ENCODE peak calls at places on chromosome 4, in nine cellular contexts. A, U, Z, H, G, V, I, E and B are unnamed samples.

GRCh38 chr4:187656953-187657352 is 338.6 kb upstream of the ZFP42 start:
- DNase-seq in U (no peak), A (no peak), G (no peak), Z (no peak), H (no peak), V (peak; percentile 67), E (no peak), I (no peak), B (peak; percentile 79)

GRCh38 chr4:177308125-177308524 is 1.5 kb upstream of the NEIL3 start:
- DNase-seq in H (no peak), G (no peak), E (peak; percentile 84), A (no peak), I (no peak), U (peak; percentile 58), V (no peak), Z (no peak), B (peak; percentile 66)

GRCh38 chr4:45944000-45944399 is 179.9 kb downstream of the GABRG1 start:
- DNase-seq in V (no peak), I (no peak), Z (no peak), A (no peak), H (no peak), E (no peak), G (no peak), U (no peak), B (no peak)

GRCh38 chr4:56655209-56655626 is 25.9 kb downstream of the HOPX start:
- DNase-seq in E (no peak), V (no peak), I (no peak), H (no peak), G (no peak), A (peak; percentile 24), Z (no peak), U (peak; percentile 49), B (no peak)

GRCh38 chr4:160026720-160027119 is 923.8 kb downstream of the RAPGEF2 start:
- DNase-seq in H (no peak), G (no peak), U (peak; percentile 55), A (no peak), V (no peak), Z (no peak), I (no peak), E (no peak), B (no peak)

GRCh38 chr4:189548484-189549160 is 392.1 kb upstream of the FRG1 start:
- DNase-seq in Z (no peak), V (no peak), H (no peak), E (no peak), G (no peak), U (no peak), A (no peak), I (no peak), B (no peak)

GRCh38 chr4:158778712-158779111 is 9.9 kb downstream of the FNIP2 start:
- DNase-seq in V (no peak), G (no peak), U (no peak), I (no peak), Z (no peak), H (no peak), A (no peak), E (no peak), B (no peak)

GRCh38 chr4:131339137-131339536 is 1810.0 kb upstream of the PCDH10 start:
- DNase-seq in G (no peak), V (no peak), I (no peak), E (no peak), H (no peak), Z (no peak), A (no peak), U (no peak), B (no peak)

GRCh38 chr4:76219299-76220055 is 5.9 kb upstream of the SCARB2 start:
- DNase-seq in I (no peak), V (no peak), A (no peak), U (no peak), H (no peak), G (no peak), E (peak; percentile 78), Z (no peak), B (peak; percentile 90)

GRCh38 chr4:163556169-163556568 is 61.7 kb downstream of the TMA16 start:
- DNase-seq in I (no peak), H (no peak), Z (no peak), E (no peak), V (no peak), A (no peak), G (no peak), U (peak; percentile 20), B (no peak)

GRCh38 chr4:143186634-143187033 is 1.9 kb downstream of the USP38 start:
- DNase-seq in H (no peak), V (no peak), G (no peak), U (peak; percentile 22), E (peak; percentile 26), I (no peak), Z (no peak), A (no peak), B (peak; percentile 36)

GRCh38 chr4:73856518-73856917 is 3.4 kb downstream of the PF4V1 start:
- DNase-seq in G (no peak), Z (no peak), A (no peak), H (no peak), E (peak; percentile 84), V (no peak), U (peak; percentile 83), I (no peak), B (peak; percentile 61)

GRCh38 chr4:147284218-147284617 is 196.7 kb upstream of the EDNRA start:
- DNase-seq in H (no peak), G (no peak), Z (no peak), V (no peak), I (no peak), E (peak; percentile 78), U (no peak), A (no peak), B (no peak)

GRCh38 chr4:28229092-28229491 is 1368.5 kb downstream of the STIM2 start:
- DNase-seq in I (no peak), A (no peak), V (peak; percentile 27), G (no peak), Z (no peak), H (no peak), U (peak; percentile 40), E (peak; percentile 71), B (peak; percentile 67)

GRCh38 chr4:169818063-169818679 is 60.4 kb upstream of the HPF1 start:
- DNase-seq in H (no peak), Z (no peak), I (no peak), E (no peak), G (no peak), A (no peak), U (no peak), V (no peak), B (no peak)

GRCh38 chr4:98601719-98602118 is 56.7 kb downstream of the TSPAN5 start:
- DNase-seq in I (no peak), U (no peak), G (no peak), V (no peak), A (no peak), H (no peak), Z (no peak), E (no peak), B (peak; percentile 32)

GRCh38 chr4:142203505-142203904 is 567.1 kb downstream of the IL15 start:
- DNase-seq in I (no peak), A (no peak), G (no peak), U (no peak), V (no peak), Z (no peak), E (no peak), H (no peak), B (no peak)

DNA sequence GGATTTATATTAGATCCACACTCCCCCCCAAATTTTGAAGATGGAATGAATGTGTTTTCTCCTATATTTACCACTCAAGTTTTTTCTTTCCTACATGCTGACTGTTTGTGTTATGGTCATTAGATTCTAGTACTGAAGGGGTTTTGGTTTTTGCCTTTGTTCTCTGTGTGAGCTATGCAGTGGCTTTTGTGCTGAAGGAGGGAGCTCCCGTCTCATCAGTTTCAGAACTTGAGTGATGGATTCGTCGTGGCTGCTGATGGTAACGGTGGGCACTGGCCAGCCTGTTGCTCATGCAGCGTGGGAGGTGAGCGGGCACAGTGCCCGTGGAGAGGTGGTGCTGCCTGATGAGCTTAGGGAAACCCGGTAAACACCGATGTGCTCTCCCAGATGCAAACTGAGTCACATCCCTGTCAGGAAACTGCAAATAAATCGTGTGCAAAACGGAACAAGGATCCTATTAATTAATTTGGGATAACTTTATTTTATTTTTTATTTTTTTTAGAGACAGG is 101.5 kb downstream of the SORBS2 start:
- DNase-seq in Z (peak; percentile 85), U (peak; percentile 47), H (no peak), I (no peak), A (no peak), E (no peak), G (no peak), V (no peak), B (no peak)
- H3K4me3 ChIP-seq in Z (no peak overlapping the region), U (no peak overlapping the region), H (no peak overlapping the region), I (no peak overlapping the region), A (no peak overlapping the region), E (no peak overlapping the region), G (no peak overlapping the region), V (no peak overlapping the region), B (no peak overlapping the region)

GRCh38 chr4:7046971-7047370 is 3.8 kb downstream of the TADA2B start:
- DNase-seq in I (peak; percentile 30), Z (peak; percentile 59), E (no peak), V (no peak), H (no peak), U (no peak), A (no peak), G (no peak), B (no peak)
- H3K4me3 ChIP-seq in I (no peak overlapping the region), Z (no peak overlapping the region), E (no peak overlapping the region), V (no peak overlapping the region), H (no peak overlapping the region), U (no peak overlapping the region), A (peak overlapping the region; percentile 96), G (no peak overlapping the region), B (no peak overlapping the region)

DNA sequence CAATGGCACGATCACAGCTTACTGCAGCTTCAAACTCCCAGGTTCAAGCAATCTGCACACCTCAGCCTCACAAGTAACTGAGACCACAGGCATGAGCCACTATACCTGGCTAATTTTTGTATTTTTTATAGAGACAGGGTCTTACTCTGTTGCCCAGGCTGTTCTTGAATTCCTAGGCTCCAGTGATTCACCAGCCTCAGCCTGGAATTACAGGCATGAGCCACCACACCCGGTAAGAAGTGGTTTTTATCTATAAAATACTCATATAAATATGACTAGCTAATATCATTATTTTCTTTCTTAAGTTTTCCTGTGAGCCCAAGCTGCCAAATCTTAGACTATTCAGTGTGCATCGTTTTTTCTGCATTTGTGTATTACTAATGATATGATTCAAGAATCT is 4.4 kb downstream of the SCFD2 start:
- DNase-seq in U (no peak), I (no peak), G (no peak), H (no peak), V (no peak), A (no peak), Z (no peak), E (peak; percentile 58), B (no peak)
- H3K4me3 ChIP-seq in U (no peak overlapping the region), I (no peak overlapping the region), G (no peak overlapping the region), H (no peak overlapping the region), V (no peak overlapping the region), A (no peak overlapping the region), Z (no peak overlapping the region), E (peak overlapping the region; percentile 19), B (no peak overlapping the region)

GRCh38 chr4:133903029-133903428 is 298.6 kb downstream of the PABPC4L start:
- DNase-seq in V (no peak), Z (no peak), H (no peak), G (no peak), I (no peak), E (no peak), U (no peak), A (no peak), B (no peak)
- H3K4me3 ChIP-seq in V (no peak overlapping the region), Z (no peak overlapping the region), H (no peak overlapping the region), G (no peak overlapping the region), I (no peak overlapping the region), E (no peak overlapping the region), U (no peak overlapping the region), A (no peak overlapping the region), B (no peak overlapping the region)